ENCODE peak calls at places on chromosome 16, in four cellular contexts. P is K562, D is GM12878, M is HL-60. F is an unnamed sample.

GRCh38 chr16:695355-696089 is 5.3 kb upstream of the WDR24 start:
- DNase-seq in P (peak), D (no peak), M (no peak), F (peak)

GRCh38 chr16:77223184-77223583 is 24.0 kb downstream of the SYCE1L start:
- DNase-seq in P (peak), D (no peak), M (no peak), F (no peak)

GRCh38 chr16:88759245-88759975 is 25.6 kb downstream of the PIEZO1 start:
- DNase-seq in P (no peak), D (no peak), M (no peak), F (no peak)

GRCh38 chr16:50859628-50860360 is 117.9 kb downstream of the CYLD start:
- DNase-seq in P (peak), D (no peak), M (no peak), F (no peak)

GRCh38 chr16:87555647-87556046 is 46.7 kb upstream of the JPH3 start:
- DNase-seq in P (no peak), D (no peak), M (no peak), F (no peak)

GRCh38 chr16:82938108-82938507 is 311.3 kb downstream of the CDH13 start:
- DNase-seq in P (no peak), D (no peak), M (no peak), F (no peak)

GRCh38 chr16:49937886-49938285 is 82.0 kb upstream of the ZNF423 start:
- DNase-seq in P (no peak), D (no peak), M (no peak), F (no peak)

GRCh38 chr16:11232852-11233726 is 22.9 kb downstream of the SOCS1 start:
- DNase-seq in P (peak), D (no peak), M (peak), F (peak)

GRCh38 chr16:27678955-27679354 is 129.0 kb downstream of the KATNIP start:
- DNase-seq in P (no peak), D (no peak), M (no peak), F (no peak)

GRCh38 chr16:12187939-12188673 is 211.6 kb downstream of the SNX29 start:
- DNase-seq in P (no peak), D (no peak), M (no peak), F (no peak)

GRCh38 chr16:88461291-88462269 is 8.5 kb downstream of the ZFPM1 start:
- DNase-seq in P (peak), D (no peak), M (no peak), F (no peak)

GRCh38 chr16:4273858-4274291 is 1.1 kb upstream of the TFAP4 start:
- DNase-seq in P (no peak), D (no peak), M (peak), F (no peak)

GRCh38 chr16:55622930-55623561 is 32.7 kb upstream of the SLC6A2 start:
- DNase-seq in P (peak), D (no peak), M (no peak), F (no peak)

GRCh38 chr16:30609928-30610839 is at the start of gene ZNF689:
- DNase-seq in P (peak), D (peak), M (peak), F (peak)

GRCh38 chr16:68936729-68937631 is 93.6 kb downstream of the TANGO6 start:
- DNase-seq in P (no peak), D (no peak), M (no peak), F (no peak)

GRCh38 chr16:73019456-73020362 is 28.2 kb downstream of the ZFHX3 start:
- DNase-seq in P (no peak), D (no peak), M (no peak), F (no peak)

GRCh38 chr16:74709477-74709877 is 8.8 kb upstream of the MLKL start:
- DNase-seq in P (peak), D (no peak), M (peak), F (peak)

GRCh38 chr16:57367111-57367752 is 5.1 kb upstream of the CX3CL1 start:
- DNase-seq in P (no peak), D (no peak), M (no peak), F (no peak)

GRCh38 chr16:52435573-52435972 is 111.4 kb downstream of the TOX3 start:
- DNase-seq in P (no peak), D (no peak), M (no peak), F (no peak)

GRCh38 chr16:73202176-73202729 is 154.3 kb upstream of the ZFHX3 start:
- DNase-seq in P (no peak), D (no peak), M (no peak), F (no peak)

GRCh38 chr16:26330654-26331053 is 638.9 kb downstream of the HS3ST4 start:
- DNase-seq in P (no peak), D (no peak), M (no peak), F (no peak)
- TF ChIP-seq SPI1 in P (no peak), D (no peak), M (no peak), F (no peak)

GRCh38 chr16:85465328-85466307 is 147.5 kb upstream of the GSE1 start:
- DNase-seq in P (no peak), D (no peak), M (no peak), F (no peak)
- TF ChIP-seq SPI1 in P (no peak), D (no peak), M (no peak), F (no peak)

DNA sequence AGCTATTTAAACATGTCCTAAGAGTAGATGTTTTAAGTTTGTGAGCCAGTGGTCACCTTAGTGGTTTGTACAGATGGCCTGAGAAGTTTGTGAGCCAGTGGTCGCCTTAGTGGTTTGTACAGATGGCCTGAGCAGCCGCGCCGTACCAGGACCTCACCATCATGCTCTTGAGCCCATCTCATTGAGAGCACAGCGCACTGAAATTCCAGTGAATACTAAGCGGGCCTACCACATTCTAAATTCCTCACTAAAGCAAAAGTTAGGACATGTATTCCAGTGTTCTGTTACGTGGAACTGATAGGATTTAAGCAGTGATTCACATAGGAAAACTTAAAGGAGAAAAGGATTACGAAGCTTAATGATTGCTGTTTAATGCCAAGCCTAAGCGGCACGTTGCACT is 3.9 kb downstream of the USP10 start:
- DNase-seq in P (no peak), D (no peak), M (no peak), F (no peak)
- TF ChIP-seq SPI1 in P (no peak), D (no peak), M (no peak), F (no peak)

GRCh38 chr16:25707982-25708583 is 16.3 kb downstream of the HS3ST4 start:
- DNase-seq in P (peak), D (no peak), M (peak), F (peak)
- TF ChIP-seq SPI1 in P (no peak), D (no peak), M (no peak), F (no peak)

GRCh38 chr16:54437361-54437760 is 150.8 kb upstream of the IRX3 start:
- DNase-seq in P (no peak), D (no peak), M (no peak), F (no peak)
- TF ChIP-seq SPI1 in P (no peak), D (no peak), M (no peak), F (no peak)

F was measured in GM12891.